ENCODE peak calls at places on chromosomes 4 and X, in five cellular contexts. One of them, this sample, is unnamed.

GRCh38 chrX:107676559-107677378 is 48.5 kb downstream of the PRPS1 start:
- DNase-seq in K562: peak; percentile 69
- DNase-seq in GM23248: peak; percentile 90
- DNase-seq in H9: no peak
- DNase-seq in neuronal stem cell: no peak
- DNase-seq in this sample: peak; percentile 93

GRCh38 chrX:135086197-135086854 is 34.0 kb downstream of the ETDB start:
- DNase-seq in neuronal stem cell: peak; percentile 29
- DNase-seq in K562: peak; percentile 45
- DNase-seq in H9: peak; percentile 53
- DNase-seq in GM23248: peak; percentile 78
- DNase-seq in this sample: peak; percentile 68

GRCh38 chr4:40152642-40153041 is 44.2 kb upstream of the RHOH start:
- DNase-seq in GM23248: no peak
- DNase-seq in neuronal stem cell: no peak
- DNase-seq in K562: no peak
- DNase-seq in H9: no peak
- DNase-seq in this sample: no peak

GRCh38 chrX:70434352-70434866 is 10.2 kb upstream of the DLG3 start:
- DNase-seq in GM23248: peak; percentile 84
- DNase-seq in H9: peak; percentile 93
- DNase-seq in neuronal stem cell: peak; percentile 75
- DNase-seq in K562: peak; percentile 84
- DNase-seq in this sample: peak; percentile 76

GRCh38 chrX:9337056-9337455 is 127.8 kb upstream of the TBL1X start:
- DNase-seq in H9: no peak
- DNase-seq in GM23248: peak; percentile 76
- DNase-seq in K562: no peak
- DNase-seq in neuronal stem cell: no peak
- DNase-seq in this sample: no peak

GRCh38 chr4:152264106-152264505 is 271.8 kb downstream of the FBXW7 start:
- DNase-seq in GM23248: no peak
- DNase-seq in H9: no peak
- DNase-seq in K562: no peak
- DNase-seq in neuronal stem cell: no peak
- DNase-seq in this sample: no peak

GRCh38 chr4:142435599-142436235 is 410.4 kb downstream of the INPP4B start:
- DNase-seq in K562: no peak
- DNase-seq in neuronal stem cell: peak; percentile 17
- DNase-seq in GM23248: no peak
- DNase-seq in H9: peak; percentile 75
- DNase-seq in this sample: no peak

GRCh38 chr4:168769416-168769815 is 240.6 kb downstream of the CBR4 start:
- DNase-seq in K562: no peak
- DNase-seq in H9: no peak
- DNase-seq in neuronal stem cell: no peak
- DNase-seq in GM23248: peak; percentile 30
- DNase-seq in this sample: peak; percentile 43

GRCh38 chrX:149618871-149619270 is 12.7 kb downstream of the TMEM185A start:
- DNase-seq in K562: no peak
- DNase-seq in H9: no peak
- DNase-seq in GM23248: no peak
- DNase-seq in neuronal stem cell: no peak
- DNase-seq in this sample: no peak

GRCh38 chr4:1459081-1459480 is 52.8 kb upstream of the NKX1-1 start:
- DNase-seq in GM23248: no peak
- DNase-seq in K562: no peak
- DNase-seq in neuronal stem cell: no peak
- DNase-seq in H9: peak; percentile 44
- DNase-seq in this sample: no peak

GRCh38 chrX:118226060-118226428 is 109.4 kb upstream of the KLHL13 start:
- DNase-seq in K562: no peak
- DNase-seq in H9: no peak
- DNase-seq in neuronal stem cell: no peak
- DNase-seq in GM23248: peak; percentile 32
- DNase-seq in this sample: no peak

GRCh38 chrX:150197388-150197787 is 165.7 kb upstream of the MAMLD1 start:
- DNase-seq in K562: no peak
- DNase-seq in neuronal stem cell: no peak
- DNase-seq in H9: no peak
- DNase-seq in GM23248: no peak
- DNase-seq in this sample: peak; percentile 7

GRCh38 chr4:142035556-142035955 is 399.2 kb downstream of the IL15 start:
- DNase-seq in K562: no peak
- DNase-seq in H9: no peak
- DNase-seq in neuronal stem cell: no peak
- DNase-seq in GM23248: peak; percentile 12
- DNase-seq in this sample: no peak

GRCh38 chrX:28549839-28550238 is 37.4 kb upstream of the IL1RAPL1 start:
- DNase-seq in neuronal stem cell: no peak
- DNase-seq in H9: peak; percentile 45
- DNase-seq in GM23248: no peak
- DNase-seq in K562: no peak
- DNase-seq in this sample: no peak

GRCh38 chrX:34563809-34564208 is 93.3 kb downstream of the TMEM47 start:
- DNase-seq in K562: no peak
- DNase-seq in H9: no peak
- DNase-seq in neuronal stem cell: no peak
- DNase-seq in GM23248: peak; percentile 37
- DNase-seq in this sample: peak; percentile 53

GRCh38 chr4:37008199-37008598 is 236.3 kb upstream of the NWD2 start:
- DNase-seq in neuronal stem cell: no peak
- DNase-seq in H9: no peak
- DNase-seq in K562: no peak
- DNase-seq in GM23248: no peak
- DNase-seq in this sample: no peak

GRCh38 chr4:85889314-85889713 is 414.4 kb downstream of the ARHGAP24 start:
- DNase-seq in neuronal stem cell: no peak
- DNase-seq in K562: no peak
- DNase-seq in GM23248: no peak
- DNase-seq in H9: no peak
- DNase-seq in this sample: no peak

GRCh38 chr4:8589831-8590545 is 2.6 kb upstream of the CPZ start:
- DNase-seq in GM23248: peak; percentile 72
- DNase-seq in K562: no peak
- DNase-seq in neuronal stem cell: no peak
- DNase-seq in H9: no peak
- DNase-seq in this sample: no peak

DNA sequence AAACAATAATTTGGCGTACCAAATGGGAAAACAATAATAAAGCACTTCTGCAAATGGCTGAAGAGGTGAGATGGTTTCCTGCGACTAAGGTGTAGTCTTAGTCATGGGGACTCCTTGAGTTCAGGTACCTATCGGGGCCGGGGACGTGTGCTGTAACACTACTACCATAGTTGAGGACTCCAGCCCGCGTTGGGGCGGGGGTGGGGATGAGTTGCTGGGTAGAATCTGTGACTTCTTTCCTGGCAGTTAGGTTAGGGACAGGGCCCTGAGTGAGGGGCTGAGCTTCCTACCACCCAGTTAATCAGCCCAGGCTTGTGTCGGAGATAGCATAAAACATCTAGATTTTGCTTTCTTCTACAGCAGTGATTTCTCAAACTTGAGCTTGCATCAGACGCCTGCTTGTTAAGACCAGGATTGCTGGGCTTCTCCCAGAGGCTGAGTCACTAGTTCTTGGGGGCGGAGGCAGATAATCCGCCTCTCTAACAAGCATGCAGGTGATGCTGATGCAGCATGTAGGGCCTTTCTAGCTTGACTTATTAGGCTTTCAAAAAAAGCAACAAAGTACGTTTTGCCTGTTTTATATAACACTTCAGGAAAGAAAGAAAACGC is 30.2 kb downstream of the RBBP7 start:
- DNase-seq in neuronal stem cell: no peak
- DNase-seq in K562: no peak
- DNase-seq in H9: peak; percentile 54
- DNase-seq in GM23248: peak; percentile 80
- DNase-seq in this sample: peak; percentile 76
- H3K9ac ChIP-seq in neuronal stem cell: no peak overlapping the region
- H3K9ac ChIP-seq in K562: no peak overlapping the region
- H3K9ac ChIP-seq in H9: no peak overlapping the region
- H3K9ac ChIP-seq in GM23248: no peak overlapping the region
- H3K9ac ChIP-seq in this sample: no peak overlapping the region

GRCh38 chr4:99490286-99490685 is 20.5 kb upstream of the C4orf17 start:
- DNase-seq in neuronal stem cell: no peak
- DNase-seq in H9: no peak
- DNase-seq in K562: no peak
- DNase-seq in GM23248: no peak
- DNase-seq in this sample: no peak
- H3K9me3 ChIP-seq in neuronal stem cell: peaks cover 7% of the 10 kb centered on the region
- H3K9me3 ChIP-seq in H9: peaks cover 19% of the 10 kb centered on the region
- H3K9me3 ChIP-seq in K562: no peaks in the 10 kb centered on the region
- H3K9me3 ChIP-seq in GM23248: no peaks in the 10 kb centered on the region
- H3K9me3 ChIP-seq in this sample: peaks cover 16% of the 10 kb centered on the region

GRCh38 chrX:39689374-39690104 is 408.2 kb downstream of the BCOR start:
- DNase-seq in GM23248: peak; percentile 25
- DNase-seq in K562: no peak
- DNase-seq in H9: peak; percentile 58
- DNase-seq in neuronal stem cell: no peak
- DNase-seq in this sample: no peak

GRCh38 chrX:39690541-39691415 is 407.0 kb downstream of the BCOR start:
- DNase-seq in GM23248: no peak
- DNase-seq in K562: no peak
- DNase-seq in H9: no peak
- DNase-seq in neuronal stem cell: no peak
- DNase-seq in this sample: no peak

GRCh38 chrX:39691724-39692123 is 406.0 kb downstream of the BCOR start:
- DNase-seq in K562: no peak
- DNase-seq in neuronal stem cell: no peak
- DNase-seq in GM23248: no peak
- DNase-seq in H9: no peak
- DNase-seq in this sample: no peak

GRCh38 chrX:39688576-39689373 is 409.0 kb downstream of the BCOR start:
- DNase-seq in neuronal stem cell: peak; percentile 71
- DNase-seq in GM23248: peak; percentile 61
- DNase-seq in H9: peak; percentile 75
- DNase-seq in K562: peak; percentile 76
- DNase-seq in this sample: peak; percentile 35

DNA sequence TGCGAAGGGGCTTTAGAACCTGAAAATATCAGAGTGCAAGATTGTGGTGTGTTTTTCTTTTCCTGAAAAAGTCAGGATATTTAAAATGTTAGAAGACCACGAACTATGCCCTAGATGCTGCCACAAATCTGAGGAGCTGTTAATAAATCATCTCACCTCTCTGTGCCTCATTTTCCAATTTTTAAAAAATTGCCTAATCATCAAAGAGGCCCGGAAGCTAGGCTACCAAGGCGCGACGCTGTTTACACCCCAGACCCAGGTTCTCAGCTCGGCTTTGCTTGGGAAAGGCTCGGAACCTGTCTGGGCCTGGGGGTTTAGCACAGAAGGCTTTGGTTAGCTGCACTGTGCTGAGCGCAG is 409.6 kb downstream of the BCOR start:
- DNase-seq in GM23248: no peak
- DNase-seq in neuronal stem cell: no peak
- DNase-seq in K562: no peak
- DNase-seq in H9: no peak
- DNase-seq in this sample: no peak
- H3K9ac ChIP-seq in GM23248: peak overlapping the region; percentile 40
- H3K9ac ChIP-seq in neuronal stem cell: peak overlapping the region; percentile 60
- H3K9ac ChIP-seq in K562: peak overlapping the region; percentile 51
- H3K9ac ChIP-seq in H9: no peak overlapping the region
- H3K9ac ChIP-seq in this sample: no peak overlapping the region

DNA sequence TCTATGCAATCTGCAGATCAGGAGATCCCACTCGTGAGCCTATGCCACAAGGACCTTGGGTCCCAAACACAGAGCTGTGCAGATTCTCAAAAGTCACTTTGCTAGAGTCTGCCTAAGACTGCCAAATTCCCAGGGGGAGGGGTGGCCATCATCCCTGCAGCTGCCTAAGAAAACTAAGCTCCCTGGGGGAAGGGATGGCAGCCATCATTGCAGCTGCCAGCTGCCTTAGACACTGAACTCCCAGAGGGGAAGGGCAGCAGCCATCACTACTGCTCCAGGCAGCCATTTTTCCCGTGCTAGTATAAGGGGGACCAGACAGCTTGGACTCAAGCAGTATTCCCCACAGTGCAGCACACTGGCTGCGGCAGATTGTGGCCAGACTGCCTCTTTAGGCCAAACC is 156.9 kb downstream of the NKX6-1 start:
- DNase-seq in H9: no peak
- DNase-seq in K562: no peak
- DNase-seq in GM23248: no peak
- DNase-seq in neuronal stem cell: no peak
- DNase-seq in this sample: no peak
- H3K9me3 ChIP-seq in H9: peaks cover 19% of the 10 kb centered on the region
- H3K9me3 ChIP-seq in K562: no peaks in the 10 kb centered on the region
- H3K9me3 ChIP-seq in GM23248: no peaks in the 10 kb centered on the region
- H3K9me3 ChIP-seq in neuronal stem cell: peaks cover 8% of the 10 kb centered on the region
- H3K9me3 ChIP-seq in this sample: no peaks in the 10 kb centered on the region

DNA sequence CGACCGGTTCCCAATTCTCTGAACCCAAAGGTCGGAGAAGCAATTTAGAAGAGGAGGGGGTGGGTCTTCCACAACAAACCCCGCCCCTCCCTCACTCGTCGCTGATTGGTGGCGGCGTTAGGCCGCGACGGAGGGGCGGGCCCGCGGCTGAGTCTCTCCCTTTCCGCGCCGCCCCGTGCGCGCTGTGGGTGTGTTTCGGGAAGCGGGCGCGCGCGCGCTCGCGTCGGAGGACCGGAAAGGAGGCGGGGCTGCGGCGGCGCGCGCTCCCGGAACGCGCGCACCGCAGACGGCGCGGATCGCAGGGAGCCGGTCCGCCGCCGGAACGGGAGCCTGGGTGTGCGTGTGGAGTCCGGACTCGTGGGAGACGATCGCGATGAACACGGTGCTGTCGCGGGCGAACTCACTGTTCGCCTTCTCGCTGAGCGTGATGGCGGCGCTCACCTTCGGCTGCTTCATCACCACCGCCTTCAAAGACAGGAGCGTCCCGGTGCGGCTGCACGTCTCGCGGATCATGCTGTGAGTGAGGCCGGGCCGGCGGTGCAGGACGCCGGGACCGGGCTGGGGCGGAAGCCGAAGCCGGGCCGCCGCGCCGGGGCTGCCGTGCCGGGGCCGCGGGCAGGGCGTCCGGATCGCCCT is at the start of gene SPCS3:
- DNase-seq in K562: peak; percentile 95
- DNase-seq in neuronal stem cell: peak; percentile 93
- DNase-seq in GM23248: peak; percentile 99
- DNase-seq in H9: peak; percentile 93
- DNase-seq in this sample: peak; percentile 93
- H3K9ac ChIP-seq in K562: peak within 1 kb of the TSS; percentile 95
- H3K9ac ChIP-seq in neuronal stem cell: peak within 1 kb of the TSS; percentile 100
- H3K9ac ChIP-seq in GM23248: peak within 1 kb of the TSS; percentile 94
- H3K9ac ChIP-seq in H9: peak within 1 kb of the TSS; percentile 93
- H3K9ac ChIP-seq in this sample: peak within 1 kb of the TSS; percentile 99